ENCODE peak calls at places on chromosomes 6 and 20, in eight cellular contexts. E, F, K, R, N, U, B and O are unnamed samples.

GRCh38 chr20:44566018-44566417 is 16.4 kb upstream of the PKIG start:
- DNase-seq in E (no peak), F (no peak), K (no peak), R (no peak), N (no peak), U (no peak), B (no peak), O (no peak)

GRCh38 chr6:118709859-118710350 is 58.5 kb upstream of the CEP85L start:
- DNase-seq in E (peak; percentile 38), F (peak; percentile 93), K (peak; percentile 10), R (peak; percentile 76), N (peak; percentile 26), U (peak; percentile 24), B (peak; percentile 74), O (peak; percentile 37)

GRCh38 chr6:26224940-26225847 is 138.0 kb downstream of the HFE start:
- DNase-seq in E (no peak), F (peak; percentile 95), K (no peak), R (peak; percentile 99), N (no peak), U (no peak), B (no peak), O (no peak)

GRCh38 chr6:122458087-122458486 is 13.5 kb downstream of the SERINC1 start:
- DNase-seq in E (no peak), F (no peak), K (no peak), R (no peak), N (no peak), U (no peak), B (no peak), O (no peak)

GRCh38 chr6:12047304-12047703 is 35.2 kb downstream of the HIVEP1 start:
- DNase-seq in E (no peak), F (no peak), K (no peak), R (no peak), N (no peak), U (no peak), B (no peak), O (no peak)

GRCh38 chr6:166848979-166849756 is 107.2 kb downstream of the RNASET2 start:
- DNase-seq in E (no peak), F (no peak), K (no peak), R (no peak), N (no peak), U (no peak), B (no peak), O (no peak)

GRCh38 chr20:62123450-62124118 is 1.3 kb downstream of the LSM14B start:
- DNase-seq in E (no peak), F (peak; percentile 63), K (no peak), R (peak; percentile 56), N (no peak), U (no peak), B (no peak), O (no peak)

GRCh38 chr20:18507218-18508191 is at the start of gene SEC23B:
- DNase-seq in E (peak; percentile 94), F (peak; percentile 97), K (peak; percentile 90), R (peak; percentile 99), N (peak; percentile 97), U (peak; percentile 91), B (peak; percentile 98), O (peak; percentile 98)

GRCh38 chr6:1558388-1558787 is 51.3 kb upstream of the FOXC1 start:
- DNase-seq in E (no peak), F (no peak), K (no peak), R (peak; percentile 39), N (no peak), U (no peak), B (no peak), O (no peak)

GRCh38 chr6:12077021-12077420 is 64.9 kb downstream of the HIVEP1 start:
- DNase-seq in E (no peak), F (no peak), K (no peak), R (no peak), N (no peak), U (no peak), B (no peak), O (no peak)

GRCh38 chr6:126955621-126956020 is 162.8 kb upstream of the RSPO3 start:
- DNase-seq in E (no peak), F (peak; percentile 12), K (no peak), R (no peak), N (no peak), U (no peak), B (no peak), O (no peak)

GRCh38 chr6:1495344-1495743 is 106.0 kb downstream of the FOXF2 start:
- DNase-seq in E (no peak), F (no peak), K (no peak), R (no peak), N (no peak), U (no peak), B (no peak), O (no peak)

GRCh38 chr20:6828794-6829423 is 61.4 kb downstream of the BMP2 start:
- DNase-seq in E (no peak), F (peak; percentile 12), K (peak; percentile 73), R (peak; percentile 82), N (peak; percentile 73), U (no peak), B (no peak), O (peak; percentile 69)

GRCh38 chr20:5136096-5136495 is 9.3 kb downstream of the CDS2 start:
- DNase-seq in E (no peak), F (peak; percentile 19), K (no peak), R (peak; percentile 95), N (no peak), U (no peak), B (no peak), O (no peak)